ENCODE peak calls at places on chromosomes 2 and 18, in five cellular contexts. N is HCT116, C is K562, T is SK-N-SH, H is GM12878. P is an unnamed sample.

GRCh38 chr2:168457177-168457905 is 1.3 kb downstream of the CERS6 start:
- DNase-seq in H (peak), C (no peak), N (no peak), T (no peak), P (no peak)

GRCh38 chr2:178811901-178812300 is 4.7 kb upstream of the TTN start:
- DNase-seq in C (no peak), N (no peak), T (no peak), H (no peak), P (no peak)

GRCh38 chr2:43777306-43777926 is 3.6 kb downstream of the DYNC2LI1 start:
- DNase-seq in C (no peak), T (no peak), H (no peak), N (no peak), P (no peak)

GRCh38 chr2:101150306-101151140 is 659 bp downstream of the TBC1D8 start:
- DNase-seq in H (no peak), T (peak), C (peak), N (no peak), P (no peak)

GRCh38 chr2:219031005-219031738 is 10.1 kb downstream of the CFAP65 start:
- DNase-seq in H (no peak), N (no peak), C (no peak), T (no peak), P (no peak)

GRCh38 chr2:47093626-47094025 is 61.5 kb downstream of the STPG4 start:
- DNase-seq in N (no peak), C (no peak), H (no peak), T (no peak), P (no peak)

GRCh38 chr18:9905401-9905922 is 8.4 kb upstream of the VAPA start:
- DNase-seq in H (no peak), N (no peak), C (no peak), T (peak), P (peak)

GRCh38 chr2:74648009-74648443 is at the start of gene M1AP:
- DNase-seq in T (no peak), C (no peak), N (peak), H (no peak), P (no peak)

GRCh38 chr2:203594541-203594940 is 59.4 kb upstream of the RAPH1 start:
- DNase-seq in H (no peak), N (no peak), T (no peak), C (no peak), P (no peak)

GRCh38 chr2:202375006-202375610 is 1.0 kb upstream of the BMPR2 start:
- DNase-seq in T (peak), C (no peak), H (no peak), N (no peak), P (peak)

GRCh38 chr2:134839649-134840048 is 1.2 kb downstream of the ACMSD start:
- DNase-seq in T (no peak), H (no peak), C (no peak), N (no peak), P (no peak)

GRCh38 chr2:231614559-231615057 is 21.9 kb downstream of the TEX44 start:
- DNase-seq in H (no peak), C (no peak), N (no peak), T (peak), P (no peak)

GRCh38 chr18:10851824-10852225 is 297.5 kb downstream of the PIEZO2 start:
- DNase-seq in N (peak), T (peak), C (peak), H (peak), P (peak)

GRCh38 chr2:99451280-99451679 is 38.5 kb downstream of the REV1 start:
- DNase-seq in H (no peak), C (no peak), T (no peak), N (no peak), P (no peak)

GRCh38 chr2:44834656-44835055 is 106.8 kb upstream of the SIX3 start:
- DNase-seq in N (no peak), T (no peak), C (no peak), H (no peak), P (no peak)

GRCh38 chr18:68778280-68778875 is 19.5 kb upstream of the CCDC102B start:
- DNase-seq in T (no peak), C (no peak), H (no peak), N (no peak), P (no peak)

GRCh38 chr18:59067873-59068272 is 71.8 kb upstream of the SEC11C start:
- DNase-seq in N (no peak), T (peak), C (peak), H (no peak), P (no peak)

GRCh38 chr2:112033600-112033999 is 21.5 kb upstream of the TMEM87B start:
- DNase-seq in N (peak), C (no peak), T (no peak), H (no peak), P (no peak)

GRCh38 chr2:184006998-184007397 is 591.3 kb upstream of the ZNF804A start:
- DNase-seq in C (no peak), N (no peak), T (no peak), H (no peak), P (peak)

GRCh38 chr18:48991299-48992055 is 40.7 kb upstream of the SMAD7 start:
- DNase-seq in N (no peak), C (no peak), H (no peak), T (no peak), P (no peak)

GRCh38 chr2:208025814-208026184 is 472 bp upstream of the PLEKHM3 start:
- DNase-seq in H (no peak), T (peak), C (no peak), N (no peak), P (no peak)

GRCh38 chr2:176612736-176613135 is 343.5 kb downstream of the MTX2 start:
- DNase-seq in T (no peak), H (no peak), N (no peak), C (no peak), P (no peak)

GRCh38 chr18:77481541-77481940 is 231.9 kb downstream of the GALR1 start:
- DNase-seq in T (no peak), H (no peak), N (no peak), C (no peak), P (no peak)

GRCh38 chr18:59783138-59783537 is 85.9 kb upstream of the CCBE1 start:
- DNase-seq in T (peak), C (peak), N (peak), H (peak), P (peak)

GRCh38 chr2:118443596-118443995 is 355.3 kb downstream of the INSIG2 start:
- DNase-seq in C (no peak), T (no peak), H (no peak), N (no peak), P (peak)

GRCh38 chr2:172084484-172084733 is 898 bp upstream of the DLX1 start:
- DNase-seq in H (no peak), T (no peak), C (no peak), N (no peak), P (no peak)

GRCh38 chr2:176297737-176298136 is 28.5 kb downstream of the MTX2 start:
- DNase-seq in C (no peak), T (no peak), H (no peak), N (no peak), P (no peak)

GRCh38 chr18:74507927-74508326 is 11.8 kb downstream of the CNDP2 start:
- DNase-seq in N (no peak), T (no peak), H (no peak), C (no peak), P (no peak)

GRCh38 chr2:239118675-239119211 is 270.9 kb downstream of the TWIST2 start:
- DNase-seq in H (no peak), C (no peak), N (no peak), T (no peak), P (no peak)

GRCh38 chr2:75003276-75003675 is 44.8 kb downstream of the POLE4 start:
- DNase-seq in H (no peak), C (no peak), T (no peak), N (no peak), P (peak)

GRCh38 chr18:36302676-36303075 is 5.2 kb downstream of the FHOD3 start:
- DNase-seq in H (no peak), C (no peak), T (no peak), N (no peak), P (no peak)

GRCh38 chr2:223674998-223675609 is 72.9 kb upstream of the SCG2 start:
- DNase-seq in H (no peak), C (peak), T (peak), N (peak), P (peak)
- TF ChIP-seq ZBTB33 in H (no peak), C (no peak), T (no peak), N (no peak), P (no peak)

GRCh38 chr2:104584393-104584792 is 269.5 kb upstream of the POU3F3 start:
- DNase-seq in C (no peak), H (no peak), T (no peak), N (no peak), P (no peak)
- TF ChIP-seq ZBTB33 in C (no peak), H (no peak), T (no peak), N (no peak), P (no peak)

GRCh38 chr2:35292269-35292668 is 1063.3 kb upstream of the CRIM1 start:
- DNase-seq in C (no peak), N (no peak), H (no peak), T (no peak), P (no peak)

GRCh38 chr2:35297403-35297802 is 1058.2 kb upstream of the CRIM1 start:
- DNase-seq in H (no peak), C (no peak), T (no peak), N (no peak), P (no peak)

GRCh38 chr2:35293261-35293660 is 1062.3 kb upstream of the CRIM1 start:
- DNase-seq in T (no peak), C (no peak), N (no peak), H (no peak), P (no peak)

GRCh38 chr2:35298493-35298892 is 1057.1 kb upstream of the CRIM1 start:
- DNase-seq in T (no peak), C (no peak), H (no peak), N (no peak), P (no peak)

DNA sequence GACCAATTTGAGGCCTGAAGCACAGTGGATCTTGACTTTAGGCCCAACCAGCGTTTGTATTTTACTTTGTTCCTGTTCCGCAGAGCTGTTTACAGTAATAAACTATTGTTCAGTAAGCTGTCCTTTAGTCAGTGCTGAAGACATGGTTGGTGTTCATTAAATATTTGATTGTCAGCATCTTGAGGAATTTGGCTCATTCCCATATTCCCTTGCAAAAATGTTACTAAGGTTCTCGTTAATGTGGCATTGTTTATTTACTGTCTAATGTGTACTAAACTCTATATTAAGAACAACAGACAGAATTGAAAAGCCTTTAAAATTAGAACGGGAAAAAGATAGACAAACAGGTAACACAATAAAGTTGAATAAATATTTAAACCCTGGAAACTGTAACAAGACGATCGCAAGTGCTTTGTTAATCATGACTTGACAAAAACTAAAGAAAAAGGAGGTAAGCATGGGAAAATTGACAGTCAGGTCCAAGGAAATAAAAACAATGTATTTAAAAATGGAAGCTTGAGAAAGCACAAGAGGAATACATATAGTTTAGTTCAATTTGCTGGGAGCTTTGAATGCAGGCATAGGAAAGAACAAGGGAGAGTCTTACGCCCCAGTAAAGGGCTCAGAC is 1060.8 kb upstream of the CRIM1 start:
- DNase-seq in N (no peak), C (no peak), T (no peak), H (no peak), P (no peak)
- TF ChIP-seq ZBTB33 in N (no peak), C (no peak), T (no peak), H (no peak), P (no peak)

GRCh38 chr2:17573085-17573805 is 32.7 kb downstream of the VSNL1 start:
- DNase-seq in T (peak), H (no peak), C (no peak), N (no peak), P (peak)
- TF ChIP-seq ZBTB33 in T (no peak), H (no peak), C (no peak), N (no peak), P (no peak)

DNA sequence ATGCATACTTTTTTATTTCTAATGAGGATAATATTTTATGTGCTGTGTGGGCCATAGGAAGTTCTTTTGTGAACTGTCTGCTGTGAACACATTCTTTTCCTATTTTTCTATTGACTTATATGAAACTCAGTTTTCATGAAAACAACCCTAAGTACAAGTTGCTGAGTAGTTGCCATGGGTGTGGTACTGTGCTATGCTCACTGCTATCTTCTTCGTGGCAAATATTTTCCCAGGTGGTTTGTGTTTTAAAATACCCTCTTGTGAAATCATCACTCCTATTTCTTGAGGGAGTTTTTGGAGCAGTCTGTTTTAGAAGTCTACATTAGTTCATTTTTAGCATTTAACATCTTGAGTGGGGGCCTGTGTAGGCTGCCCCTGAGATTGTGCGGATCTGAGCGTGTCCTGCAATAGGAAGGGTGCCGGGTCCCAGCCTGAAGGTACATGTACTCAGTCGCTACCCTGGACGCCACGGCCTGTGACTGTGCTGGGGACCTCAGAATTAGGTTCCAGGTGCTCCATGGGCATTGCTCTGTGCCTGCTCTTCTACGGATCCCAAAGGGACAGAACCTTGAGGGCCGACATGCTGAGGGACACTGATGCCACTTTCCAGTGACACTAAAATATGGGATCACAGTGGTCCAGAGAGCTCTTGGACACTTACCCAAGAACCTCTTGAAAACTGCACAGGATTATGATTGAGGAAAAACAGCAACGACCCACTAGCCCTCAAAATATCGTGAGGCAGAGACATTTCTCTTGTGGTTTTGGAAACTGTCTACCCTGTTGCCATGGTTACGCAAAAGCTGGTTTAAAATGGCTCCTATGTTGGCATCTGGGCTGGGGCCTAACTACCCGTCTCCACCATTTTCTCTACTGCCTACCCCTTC is 480.4 kb downstream of the TGIF1 start:
- DNase-seq in H (no peak), N (no peak), T (no peak), C (no peak), P (no peak)
- TF ChIP-seq ZBTB33 in H (no peak), N (no peak), T (no peak), C (no peak), P (no peak)

DNA sequence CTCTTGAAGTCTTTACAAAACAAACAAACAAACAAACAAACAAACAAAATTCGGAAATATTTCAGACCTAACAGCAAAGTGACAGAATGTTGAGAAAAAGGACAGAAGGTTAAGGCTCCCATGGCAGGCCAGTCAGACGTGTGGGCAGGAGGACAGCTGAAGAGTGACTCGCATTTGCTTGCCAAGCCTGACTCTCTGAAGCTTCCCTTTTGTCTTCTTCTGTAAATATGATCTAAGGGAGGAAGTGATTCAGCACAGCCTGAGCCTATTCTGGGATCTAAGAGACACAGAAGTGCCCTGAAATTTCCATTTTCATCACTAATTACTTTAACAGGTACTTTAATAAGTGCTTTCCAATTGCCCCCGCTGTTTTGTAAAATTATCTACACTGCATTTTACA is 134.0 kb upstream of the LYPD1 start:
- DNase-seq in C (no peak), T (no peak), N (no peak), H (no peak), P (no peak)
- TF ChIP-seq ZBTB33 in C (no peak), T (no peak), N (no peak), H (no peak), P (no peak)

GRCh38 chr2:226184540-226184939 is 615.1 kb downstream of the IRS1 start:
- DNase-seq in C (no peak), N (no peak), H (no peak), T (no peak), P (no peak)

GRCh38 chr2:226184940-226185575 is 614.6 kb downstream of the IRS1 start:
- DNase-seq in C (no peak), H (no peak), T (no peak), N (no peak), P (no peak)

GRCh38 chr2:226187601-226188000 is 612.0 kb downstream of the IRS1 start:
- DNase-seq in N (no peak), H (no peak), T (no peak), C (no peak), P (no peak)

GRCh38 chr2:226187126-226187525 is 612.5 kb downstream of the IRS1 start:
- DNase-seq in H (no peak), C (no peak), T (no peak), N (no peak), P (no peak)

DNA sequence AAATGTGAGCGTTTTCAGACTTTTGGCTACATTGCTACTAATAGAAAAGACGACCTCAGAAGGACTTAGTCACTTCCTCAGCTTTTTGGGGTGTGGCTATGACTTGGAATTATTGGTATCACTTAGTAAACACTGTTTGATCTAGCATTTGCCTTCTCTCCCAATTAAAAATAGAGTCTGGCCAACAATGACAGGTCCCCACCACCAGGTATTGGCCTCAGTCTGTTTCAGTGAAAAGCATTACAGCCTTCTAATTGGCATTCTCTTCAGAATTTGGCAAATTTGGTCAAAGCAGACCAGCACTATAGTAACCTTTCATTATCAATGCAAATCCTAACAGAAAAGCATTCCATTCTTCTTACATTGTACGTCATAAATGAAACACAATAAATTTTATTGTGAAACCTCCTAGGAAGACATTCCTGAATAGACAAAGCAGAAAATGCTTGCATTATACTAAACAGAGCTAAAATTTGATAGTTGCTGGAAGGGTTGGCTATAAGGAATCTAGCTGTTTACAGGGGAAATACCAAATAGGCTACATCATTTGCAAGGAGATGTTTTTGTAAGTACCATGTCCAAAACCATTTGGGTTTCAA is 613.9 kb downstream of the IRS1 start:
- DNase-seq in H (no peak), T (no peak), C (no peak), N (peak), P (no peak)
- TF ChIP-seq ZBTB33 in H (no peak), T (peak), C (no peak), N (no peak), P (no peak)

GRCh38 chr2:71532327-71532726 is 79.0 kb downstream of the DYSF start:
- DNase-seq in H (no peak), N (no peak), C (no peak), T (no peak), P (no peak)

GRCh38 chr2:71530987-71531332 is 77.6 kb downstream of the DYSF start:
- DNase-seq in C (no peak), T (no peak), H (no peak), N (no peak), P (no peak)

GRCh38 chr2:71530246-71530986 is 77.1 kb downstream of the DYSF start:
- DNase-seq in H (no peak), T (peak), N (peak), C (peak), P (peak)

GRCh38 chr2:71534201-71534600 is 80.8 kb downstream of the DYSF start:
- DNase-seq in N (no peak), C (no peak), H (no peak), T (no peak), P (no peak)

GRCh38 chr2:71531522-71532047 is 78.2 kb downstream of the DYSF start:
- DNase-seq in H (no peak), N (peak), C (peak), T (no peak), P (peak)
- TF ChIP-seq ZBTB33 in H (no peak), N (no peak), C (no peak), T (no peak), P (peak)

DNA sequence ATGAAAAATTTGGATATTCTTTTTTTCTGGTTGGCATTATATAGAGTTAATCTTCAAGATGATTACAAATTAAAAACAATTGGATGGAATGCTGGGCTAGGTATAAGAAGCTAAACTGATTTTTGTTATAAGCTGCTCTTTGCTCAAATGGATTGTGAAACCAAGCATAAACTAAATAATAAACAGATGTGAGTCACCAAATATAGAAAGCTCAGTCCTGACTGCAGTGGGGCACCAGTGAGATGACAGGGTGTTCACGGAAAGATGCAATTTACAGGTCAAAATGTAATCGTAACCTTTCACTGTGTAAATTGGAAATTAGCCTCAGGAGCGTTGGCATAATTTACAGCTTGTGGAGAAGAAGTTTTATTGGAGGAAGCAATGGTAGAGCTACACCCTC is 74.1 kb upstream of the NFATC1 start:
- DNase-seq in H (no peak), N (no peak), C (no peak), T (no peak), P (no peak)
- TF ChIP-seq ZBTB33 in H (no peak), N (no peak), C (no peak), T (no peak), P (no peak)

P was measured in HepG2.